ENCODE peak calls at places on chromosomes 5 and 9, in five cellular contexts. N, Z, X, M and J are unnamed samples.

GRCh38 chr9:135066291-135066690 is 21.2 kb upstream of the OLFM1 start:
- DNase-seq in M (peak), N (no peak), X (no peak), Z (no peak), J (no peak)

GRCh38 chr9:14395300-14396082 is 81.5 kb upstream of the NFIB start:
- DNase-seq in Z (no peak), M (no peak), N (peak), X (no peak), J (peak)

GRCh38 chr5:112228672-112229071 is 190.4 kb downstream of the EPB41L4A start:
- DNase-seq in M (peak), X (peak), Z (peak), N (no peak), J (peak)

GRCh38 chr9:127130235-127130634 is 7.8 kb upstream of the ANGPTL2 start:
- DNase-seq in Z (no peak), N (no peak), X (no peak), M (no peak), J (no peak)

GRCh38 chr9:19074836-19075235 is 25.6 kb downstream of the RRAGA start:
- DNase-seq in M (no peak), N (no peak), X (peak), Z (no peak), J (no peak)

GRCh38 chr9:76557674-76558073 is 98.7 kb downstream of the GCNT1 start:
- DNase-seq in Z (no peak), M (no peak), X (no peak), N (no peak), J (no peak)

GRCh38 chr9:123481209-123481865 is 125.3 kb downstream of the CRB2 start:
- DNase-seq in M (no peak), Z (no peak), X (no peak), N (peak), J (no peak)

GRCh38 chr5:80834710-80835109 is 125.5 kb upstream of the RASGRF2 start:
- DNase-seq in N (no peak), X (no peak), Z (no peak), M (no peak), J (no peak)

GRCh38 chr5:68055686-68056085 is 159.9 kb upstream of the PIK3R1 start:
- DNase-seq in N (no peak), M (no peak), X (no peak), Z (no peak), J (no peak)

GRCh38 chr5:156534086-156534485 is 207.1 kb downstream of the SGCD start:
- DNase-seq in M (no peak), N (no peak), X (no peak), Z (no peak), J (no peak)

GRCh38 chr9:95440447-95440846 is 76.3 kb downstream of the PTCH1 start:
- DNase-seq in M (no peak), Z (no peak), N (no peak), X (peak), J (no peak)

GRCh38 chr5:58787982-58788381 is 205.1 kb downstream of the RAB3C start:
- DNase-seq in M (no peak), X (no peak), N (no peak), Z (no peak), J (no peak)

GRCh38 chr9:136190237-136190601 is 14.7 kb downstream of the LHX3 start:
- DNase-seq in M (no peak), N (no peak), X (no peak), Z (no peak), J (no peak)
- H3K27ac ChIP-seq in M (no peak), N (no peak), X (no peak), Z (no peak), J (no peak)

DNA sequence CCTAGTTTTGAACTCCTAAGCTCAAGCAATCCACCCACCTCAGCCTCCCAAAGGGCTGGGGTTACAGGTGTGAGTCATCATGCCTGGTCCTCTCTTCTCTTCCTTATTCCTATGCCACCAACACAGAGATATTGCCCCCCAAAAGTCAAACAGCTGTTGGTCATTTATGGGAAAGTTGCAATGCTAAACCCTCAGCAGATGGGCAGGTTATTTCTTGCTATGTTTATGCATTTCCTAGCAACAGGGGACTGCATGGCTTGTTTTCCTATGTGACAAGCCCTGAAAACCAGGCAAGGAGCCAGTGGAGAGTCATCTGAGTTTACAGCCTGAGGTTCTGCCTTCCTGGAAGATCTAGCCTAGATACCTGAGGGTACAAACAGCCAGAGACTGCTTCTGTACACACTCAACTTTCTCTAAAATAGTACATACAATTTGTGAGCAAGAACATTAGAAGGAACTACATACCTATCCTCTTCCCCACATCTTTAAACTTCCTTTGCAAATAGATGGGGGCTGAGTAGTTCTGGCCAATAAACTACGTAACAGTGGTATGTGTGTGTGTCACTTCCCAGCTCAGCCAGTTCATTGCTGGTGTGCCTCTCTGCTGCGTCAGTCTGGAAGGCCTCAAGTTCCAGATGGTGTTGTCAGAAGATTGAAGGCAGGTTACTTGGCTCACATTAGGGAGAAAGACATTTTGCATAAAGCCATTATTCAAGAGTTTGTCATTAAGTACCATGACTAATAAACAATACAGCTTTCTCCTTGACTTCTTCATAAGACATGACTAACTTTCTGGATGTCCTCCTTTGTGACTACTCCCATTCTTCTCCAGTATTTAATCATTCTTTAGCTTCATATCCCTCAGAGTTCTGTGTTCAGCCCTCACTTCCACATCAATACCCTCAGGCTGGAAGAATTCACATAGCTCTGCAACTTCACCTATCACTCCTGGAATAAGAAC is 65.3 kb downstream of the CSNK1A1 start:
- DNase-seq in X (peak), N (no peak), M (peak), Z (peak), J (peak)
- H3K27ac ChIP-seq in X (peak), N (peak), M (peak), Z (peak), J (no peak)

GRCh38 chr5:126126574-126126973 is 296.6 kb upstream of the GRAMD2B start:
- DNase-seq in Z (no peak), N (no peak), X (no peak), M (no peak), J (peak)

GRCh38 chr5:126122942-126123341 is 300.3 kb upstream of the GRAMD2B start:
- DNase-seq in X (peak), M (no peak), N (no peak), Z (no peak), J (peak)

GRCh38 chr5:126129431-126129830 is 293.8 kb upstream of the GRAMD2B start:
- DNase-seq in N (no peak), Z (no peak), X (no peak), M (no peak), J (no peak)

GRCh38 chr5:126120939-126121338 is 302.3 kb upstream of the GRAMD2B start:
- DNase-seq in N (no peak), M (no peak), Z (no peak), X (no peak), J (no peak)

DNA sequence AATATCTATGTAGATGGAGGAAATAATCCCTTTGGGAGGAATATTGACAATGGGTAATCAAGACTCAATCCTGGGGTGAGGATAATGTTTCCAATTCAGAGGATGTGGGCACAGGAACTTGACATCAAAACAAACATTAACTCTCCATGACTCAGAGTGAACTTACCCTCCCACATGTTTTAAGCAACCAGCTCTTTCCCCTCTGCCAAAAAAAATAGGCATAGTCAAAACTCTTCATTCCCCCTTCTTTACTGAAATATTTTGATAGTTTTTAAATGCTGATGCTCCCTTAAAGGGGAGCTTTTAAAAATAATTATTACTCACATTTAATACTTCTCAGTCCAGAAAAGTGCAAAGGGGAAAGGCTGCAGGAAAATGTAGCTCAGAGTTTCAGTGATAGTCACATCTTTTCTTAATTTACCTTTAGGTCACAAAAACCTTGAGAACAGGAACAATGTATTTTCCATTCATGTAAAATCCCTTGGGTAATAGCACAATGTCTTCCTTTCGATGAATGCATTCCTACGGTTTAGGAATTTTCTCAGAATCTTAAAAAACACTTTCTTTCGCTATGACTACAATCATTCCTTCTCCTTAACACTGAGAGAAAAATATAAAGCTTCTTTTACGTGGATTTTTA is 298.4 kb upstream of the GRAMD2B start:
- DNase-seq in N (no peak), M (no peak), X (peak), Z (peak), J (peak)
- H3K27ac ChIP-seq in N (no peak), M (no peak), X (no peak), Z (no peak), J (peak)

DNA sequence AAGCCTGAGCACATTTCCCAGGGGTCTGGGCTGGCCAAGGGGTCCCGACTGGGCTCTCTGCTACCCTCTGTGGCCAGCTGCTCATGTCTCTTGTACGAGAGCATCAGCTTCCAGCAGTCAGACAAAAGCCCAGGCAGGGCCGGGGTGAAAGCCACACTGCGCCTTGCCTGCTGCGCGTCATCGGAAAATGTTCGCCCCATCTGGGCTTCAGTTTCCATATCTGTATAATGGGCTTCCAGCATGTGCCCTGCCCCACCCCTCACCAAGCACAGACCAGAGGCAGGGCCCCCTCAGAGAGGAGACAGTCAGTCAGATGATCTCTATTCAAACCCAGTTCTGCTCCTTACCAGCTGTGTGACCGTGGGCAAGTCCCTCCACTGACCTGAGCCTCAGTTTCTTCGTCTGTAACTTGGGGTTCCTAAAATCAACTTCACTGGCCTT is 8.0 kb upstream of the GRHPR start:
- DNase-seq in M (no peak), Z (no peak), X (no peak), N (peak), J (no peak)
- H3K27ac ChIP-seq in M (peak), Z (peak), X (no peak), N (no peak), J (no peak)

GRCh38 chr5:172175263-172175719 is 12.7 kb downstream of the STK10 start:
- DNase-seq in Z (no peak), M (peak), N (peak), X (no peak), J (no peak)

GRCh38 chr5:172180936-172181335 is 7.1 kb downstream of the STK10 start:
- DNase-seq in N (peak), M (no peak), Z (no peak), X (no peak), J (no peak)

GRCh38 chr5:172179032-172179989 is 8.7 kb downstream of the STK10 start:
- DNase-seq in M (no peak), Z (no peak), X (no peak), N (peak), J (peak)

GRCh38 chr5:172177232-172177631 is 10.8 kb downstream of the STK10 start:
- DNase-seq in Z (no peak), M (no peak), N (peak), X (no peak), J (no peak)

DNA sequence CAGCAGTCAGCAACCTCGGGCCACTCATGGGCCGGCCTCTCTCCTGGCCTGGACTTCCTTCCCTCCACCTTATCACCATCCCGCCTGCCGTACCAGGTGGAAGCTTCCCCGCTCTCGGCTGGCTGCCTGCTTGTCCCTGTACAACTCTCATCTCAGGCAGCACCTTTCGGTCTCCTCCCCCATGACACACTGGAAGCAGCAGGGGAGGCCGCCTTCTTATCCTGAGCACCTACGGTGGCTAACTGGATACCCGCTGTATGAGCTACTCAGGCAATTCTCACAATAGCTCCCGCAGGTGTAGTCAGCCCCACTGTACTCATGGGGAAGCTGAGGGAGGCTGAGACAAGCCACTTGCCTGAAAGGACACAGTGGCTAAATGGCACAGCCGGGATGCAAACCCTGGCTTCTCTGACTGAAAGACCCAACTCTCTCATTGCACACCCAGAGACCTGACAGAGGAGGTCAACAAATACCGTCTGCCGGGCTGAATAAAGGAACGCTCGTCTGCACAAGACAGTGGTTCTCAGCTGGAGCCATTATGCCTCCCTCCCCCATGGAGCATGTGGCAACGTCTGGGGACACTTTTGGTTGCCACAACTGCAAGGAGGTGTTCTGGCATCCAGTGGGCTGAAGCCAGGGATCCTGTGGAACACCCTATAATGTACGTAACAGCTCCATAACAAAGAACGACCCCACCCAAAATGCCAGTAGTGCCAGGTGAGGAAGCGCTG is 9.6 kb downstream of the STK10 start:
- DNase-seq in Z (no peak), X (no peak), M (no peak), N (peak), J (no peak)
- H3K27ac ChIP-seq in Z (no peak), X (no peak), M (peak), N (peak), J (no peak)

GRCh38 chr5:67052034-67052433 is 144.6 kb downstream of the CD180 start:
- DNase-seq in X (peak), M (no peak), N (no peak), Z (no peak), J (no peak)

GRCh38 chr5:67050125-67050524 is 146.5 kb downstream of the CD180 start:
- DNase-seq in M (no peak), N (no peak), X (no peak), Z (no peak), J (no peak)

GRCh38 chr5:67053229-67053628 is 143.4 kb downstream of the CD180 start:
- DNase-seq in M (no peak), X (no peak), N (no peak), Z (no peak), J (no peak)

GRCh38 chr5:67051164-67051563 is 145.4 kb downstream of the CD180 start:
- DNase-seq in M (no peak), X (no peak), N (no peak), Z (no peak), J (no peak)

DNA sequence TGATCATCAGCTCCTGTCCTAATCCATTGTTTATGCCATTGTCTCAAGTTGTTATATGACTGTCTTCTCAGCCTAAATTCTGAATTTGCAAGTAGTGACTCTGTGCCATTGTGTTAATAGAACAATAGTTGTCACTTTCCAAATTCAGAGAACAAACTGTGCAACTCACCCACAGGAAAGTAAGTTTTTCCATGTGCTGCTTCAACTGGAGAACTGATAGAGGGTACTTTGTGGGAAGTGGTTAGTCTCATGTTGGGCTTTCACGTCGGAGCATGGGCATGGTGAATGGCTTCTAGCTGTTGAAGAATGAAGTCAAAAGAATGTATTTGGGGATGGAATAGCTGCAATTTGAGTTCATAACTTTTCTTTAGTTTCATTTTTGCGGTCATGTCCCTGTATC is 146.0 kb downstream of the CD180 start:
- DNase-seq in X (no peak), M (no peak), N (no peak), Z (no peak), J (no peak)
- H3K27ac ChIP-seq in X (no peak), M (no peak), N (no peak), Z (no peak), J (no peak)